ENCODE peak calls at places on chromosomes 2 and 18, in nine cellular contexts. T is left ventricle myocardium inferior; Z is uterus; L is hepatocyte; G is IMR-90; N is neural progenitor cell; Y is upper lobe of right lung; V is adrenal gland; Q is CD8-positive, alpha-beta T cell. D is an unnamed sample. For H3K27me3 and H3K4me1, the result is how much of the 10 kb centered on the place peaks cover.

GRCh38 chr2:177891533-177891932 is 181.0 kb downstream of the PDE11A start:
- DNase-seq in T (no peak), Z (no peak), V (no peak), N (no peak), G (no peak), Q (no peak), L (no peak), Y (no peak), D (no peak)

GRCh38 chr2:241935314-241935713 is 65.8 kb downstream of the RTP5 start:
- DNase-seq in N (no peak), Y (no peak), G (peak), L (no peak), V (no peak), Z (no peak), T (no peak), Q (no peak), D (no peak)

GRCh38 chr2:10433948-10434884 is 13.9 kb downstream of the ODC1 start:
- DNase-seq in Y (no peak), T (no peak), Q (no peak), Z (no peak), L (no peak), N (peak), G (no peak), V (no peak), D (no peak)

GRCh38 chr18:57909620-57910019 is 106.5 kb upstream of the ATP8B1 start:
- DNase-seq in T (no peak), L (peak), Q (no peak), Z (no peak), Y (no peak), V (no peak), G (no peak), N (no peak), D (no peak)

GRCh38 chr2:238813109-238813508 is 34.8 kb upstream of the TWIST2 start:
- DNase-seq in Z (no peak), Q (no peak), V (no peak), T (no peak), G (no peak), L (no peak), N (no peak), Y (no peak), D (no peak)

GRCh38 chr2:68774569-68775271 is 40.1 kb downstream of the ARHGAP25 start:
- DNase-seq in N (no peak), Q (peak), T (peak), Y (peak), G (peak), L (no peak), V (peak), Z (peak), D (no peak)

GRCh38 chr18:5970032-5970431 is 74.7 kb upstream of the TMEM200C start:
- DNase-seq in Z (no peak), T (no peak), N (no peak), L (peak), Q (no peak), G (no peak), V (no peak), Y (no peak), D (no peak)

GRCh38 chr2:114022360-114023085 is 132.6 kb downstream of the ACTR3 start:
- DNase-seq in N (no peak), T (no peak), L (peak), Q (no peak), Y (no peak), G (peak), Z (no peak), V (no peak), D (no peak)

GRCh38 chr2:100964706-100965269 is 37.3 kb upstream of the RPL31 start:
- DNase-seq in Q (no peak), L (no peak), N (no peak), V (no peak), Y (peak), Z (no peak), T (no peak), G (no peak), D (no peak)

GRCh38 chr18:22194151-22194598 is 24.8 kb downstream of the GATA6 start:
- DNase-seq in N (peak), T (no peak), G (no peak), Y (no peak), V (no peak), Q (no peak), L (peak), Z (no peak), D (no peak)

GRCh38 chr2:71646028-71646427 is 192.7 kb downstream of the DYSF start:
- DNase-seq in N (no peak), Z (no peak), Q (no peak), V (peak), T (peak), G (peak), L (no peak), Y (no peak), D (peak)

GRCh38 chr2:45131587-45131986 is 122.3 kb upstream of the SIX2 start:
- DNase-seq in Q (no peak), Z (no peak), L (no peak), V (no peak), T (no peak), N (no peak), G (no peak), Y (no peak), D (no peak)

GRCh38 chr2:110770696-110771425 is 38.5 kb downstream of the ACOXL start:
- DNase-seq in Z (no peak), V (no peak), T (peak), N (peak), G (peak), L (peak), Q (no peak), Y (no peak), D (peak)

GRCh38 chr2:82120120-82120519 is 1815.6 kb upstream of the LRRTM1 start:
- DNase-seq in Q (no peak), G (no peak), Y (no peak), N (peak), T (no peak), L (peak), Z (no peak), V (no peak), D (no peak)

GRCh38 chr2:88637464-88637863 is 10.2 kb upstream of the EIF2AK3 start:
- DNase-seq in Q (no peak), N (no peak), T (no peak), Y (no peak), Z (no peak), L (no peak), V (no peak), G (no peak), D (no peak)

GRCh38 chr2:101410114-101410513 is 22.8 kb upstream of the CREG2 start:
- DNase-seq in Q (no peak), N (no peak), T (no peak), V (no peak), Y (no peak), Z (no peak), L (no peak), G (no peak), D (no peak)

GRCh38 chr2:86283461-86284030 is 53.9 kb downstream of the REEP1 start:
- DNase-seq in Z (no peak), T (no peak), L (peak), Y (peak), G (no peak), Q (no peak), V (no peak), N (no peak), D (no peak)

DNA sequence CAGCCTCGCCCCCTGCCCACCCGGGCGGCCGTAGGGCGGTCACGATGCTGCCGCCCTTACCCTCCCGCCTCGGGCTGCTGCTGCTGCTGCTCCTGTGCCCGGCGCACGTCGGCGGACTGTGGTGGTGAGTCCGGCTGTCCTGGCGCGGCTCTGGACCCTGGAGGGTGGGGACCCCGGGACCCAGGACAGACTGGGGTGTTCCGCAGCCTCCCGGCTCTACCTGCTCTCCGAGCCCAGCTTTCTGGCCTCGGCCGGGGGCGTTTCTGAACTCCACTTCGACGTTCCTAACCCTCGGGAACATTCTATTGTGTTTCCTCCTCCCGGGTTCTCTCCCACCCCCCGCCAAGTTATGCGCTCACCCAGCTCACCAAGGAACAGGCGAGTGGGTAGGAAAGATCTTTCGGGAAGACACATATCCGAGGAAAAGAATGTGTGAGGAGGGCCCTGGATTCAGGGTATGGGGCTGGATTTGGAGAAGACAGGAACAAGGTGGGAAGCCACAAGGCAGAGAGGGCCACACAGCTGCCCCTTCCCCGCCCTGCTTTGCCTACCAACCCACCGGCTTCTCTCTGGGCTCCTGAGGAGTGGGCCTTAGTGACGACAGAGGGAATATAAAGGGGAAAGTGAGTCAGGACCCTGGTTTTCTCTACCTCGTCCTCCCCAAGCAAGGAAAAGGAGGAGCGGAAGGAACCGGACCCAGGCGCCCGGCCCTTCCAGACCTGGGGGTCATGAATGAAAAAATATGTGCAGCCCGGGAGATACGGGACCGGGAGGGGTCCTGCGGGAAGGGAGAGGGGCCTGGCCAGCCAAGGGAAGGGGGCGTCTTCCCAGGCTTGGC is 608 bp downstream of the WNT6 start:
- DNase-seq in L (no peak), Q (no peak), V (peak), N (no peak), G (no peak), Y (peak), Z (peak), T (no peak), D (no peak)
- H3K27me3 ChIP-seq in L (half or more), Q (under half), V (under half), N (half or more), G (half or more), Y (half or more), Z (under half), T (half or more), D (under half)

GRCh38 chr2:63092847-63093246 is 42.2 kb downstream of the OTX1 start:
- DNase-seq in Y (no peak), G (no peak), V (no peak), N (no peak), T (no peak), Q (no peak), Z (no peak), L (no peak), D (no peak)
- H3K4me1 ChIP-seq in Y (under half), G (under half), V (under half), N (under half), T (under half), Q (under half), Z (under half), L (under half), D (under half)

DNA sequence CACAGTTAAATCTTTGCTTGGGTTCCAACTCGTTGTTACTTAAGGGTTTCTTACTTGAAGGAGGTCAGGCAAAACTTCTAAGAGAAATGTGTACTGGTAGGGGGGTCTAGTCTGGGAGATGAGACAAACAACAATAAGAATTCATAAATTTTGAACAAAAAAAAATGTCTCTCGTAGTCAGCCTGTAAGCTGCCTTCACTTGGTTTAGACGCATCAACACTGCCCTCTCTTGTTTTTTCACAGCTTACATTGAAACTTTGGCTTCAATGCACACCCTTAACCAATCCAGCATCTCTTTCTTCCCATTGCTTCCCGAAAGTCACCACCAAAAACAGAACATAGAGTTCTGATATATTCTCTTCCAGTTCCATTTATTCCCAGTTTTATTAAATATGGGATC is 576.4 kb upstream of the PIK3C3 start:
- DNase-seq in Y (no peak), T (no peak), G (peak), Z (no peak), L (peak), V (no peak), Q (no peak), N (peak), D (no peak)
- TF ChIP-seq CTCF in Y (no peak), T (no peak), G (peak), Z (no peak), L (peak), V (no peak), Q (no peak), N (peak), D (no peak)

GRCh38 chr2:165251361-165251760 is 12.1 kb downstream of the SCN2A start:
- DNase-seq in Y (no peak), G (no peak), Z (no peak), V (no peak), N (no peak), T (no peak), Q (no peak), L (no peak), D (no peak)

GRCh38 chr2:165253178-165253577 is 14.0 kb downstream of the SCN2A start:
- DNase-seq in Y (no peak), L (no peak), Q (no peak), T (no peak), Z (no peak), V (no peak), G (no peak), N (no peak), D (no peak)

DNA sequence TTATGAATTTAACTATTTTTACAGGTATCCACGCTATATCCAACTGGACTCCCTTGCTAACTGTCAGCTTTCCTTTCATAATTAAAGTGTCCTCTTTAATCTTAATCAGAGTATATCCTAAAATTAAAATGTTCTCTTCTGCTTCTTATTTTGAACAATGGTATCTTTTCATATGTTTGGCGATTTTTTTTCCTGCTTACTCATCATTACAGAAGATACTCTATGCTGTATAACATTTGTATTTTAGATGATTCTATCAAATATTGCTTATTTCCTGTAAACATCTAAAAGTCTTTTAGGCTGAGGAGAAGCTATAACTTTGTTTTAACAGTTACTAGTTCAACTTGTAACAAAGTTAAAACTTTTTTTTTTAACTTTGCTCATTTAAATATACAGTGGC is 17.4 kb downstream of the SCN2A start:
- DNase-seq in G (no peak), Z (no peak), Y (no peak), T (no peak), L (no peak), Q (no peak), N (no peak), V (no peak), D (no peak)
- H3K27me3 ChIP-seq in G (under half), Z (under half), Y (under half), T (under half), L (under half), Q (under half), N (under half), V (under half), D (under half)

GRCh38 chr2:233251306-233252116 is at the start of gene ATG16L1:
- DNase-seq in Z (peak), Y (peak), T (peak), G (peak), Q (peak), N (peak), V (peak), L (peak), D (peak)

GRCh38 chr2:233250568-233250967 is 905 bp upstream of the ATG16L1 start:
- DNase-seq in N (no peak), V (no peak), T (no peak), Q (no peak), G (no peak), L (no peak), Y (no peak), Z (no peak), D (no peak)

GRCh38 chr2:233252227-233252626 is 754 bp downstream of the ATG16L1 start:
- DNase-seq in Y (no peak), Z (no peak), T (no peak), Q (no peak), G (no peak), V (peak), L (no peak), N (peak), D (no peak)

GRCh38 chr2:233248999-233249398 is 2.5 kb upstream of the ATG16L1 start:
- DNase-seq in V (no peak), T (no peak), L (no peak), Y (no peak), N (no peak), G (no peak), Z (no peak), Q (no peak), D (no peak)

GRCh38 chr2:233250985-233251305 is 528 bp upstream of the ATG16L1 start:
- DNase-seq in V (no peak), G (no peak), Z (no peak), N (no peak), Y (no peak), T (no peak), Q (no peak), L (no peak), D (no peak)
- H3K4me1 ChIP-seq in V (under half), G (under half), Z (under half), N (under half), Y (under half), T (under half), Q (half or more), L (under half), D (under half)

GRCh38 chr2:20514596-20515269 is 67.9 kb downstream of the RHOB start:
- DNase-seq in Z (no peak), N (no peak), G (peak), Q (no peak), L (peak), T (no peak), Y (no peak), V (no peak), D (peak)
- TF ChIP-seq CTCF in Z (no peak), N (no peak), G (no peak), Q (no peak), L (no peak), T (no peak), Y (no peak), V (no peak), D (no peak)

GRCh38 chr2:20682166-20682565 is 15.2 kb downstream of the GDF7 start:
- DNase-seq in G (peak), V (no peak), Z (no peak), L (no peak), T (no peak), Y (no peak), N (peak), Q (no peak), D (no peak)
- H3K27me3 ChIP-seq in G (under half), V (under half), Z (under half), L (under half), T (under half), Y (under half), N (under half), Q (under half), D (under half)

GRCh38 chr2:181589779-181590178 is 67.1 kb downstream of the CERKL start:
- DNase-seq in Z (no peak), G (no peak), N (no peak), V (no peak), Q (no peak), L (no peak), T (no peak), Y (no peak), D (no peak)

GRCh38 chr2:181585732-181586131 is 71.2 kb downstream of the CERKL start:
- DNase-seq in V (no peak), Z (no peak), Q (no peak), G (no peak), Y (no peak), L (no peak), N (no peak), T (no peak), D (no peak)

GRCh38 chr2:181586569-181587076 is 70.3 kb downstream of the CERKL start:
- DNase-seq in L (peak), Z (no peak), T (no peak), V (no peak), Q (no peak), N (peak), G (no peak), Y (no peak), D (no peak)

GRCh38 chr2:181594322-181594721 is 62.6 kb downstream of the CERKL start:
- DNase-seq in N (no peak), L (no peak), Q (no peak), T (no peak), V (no peak), Z (no peak), G (no peak), Y (no peak), D (no peak)

DNA sequence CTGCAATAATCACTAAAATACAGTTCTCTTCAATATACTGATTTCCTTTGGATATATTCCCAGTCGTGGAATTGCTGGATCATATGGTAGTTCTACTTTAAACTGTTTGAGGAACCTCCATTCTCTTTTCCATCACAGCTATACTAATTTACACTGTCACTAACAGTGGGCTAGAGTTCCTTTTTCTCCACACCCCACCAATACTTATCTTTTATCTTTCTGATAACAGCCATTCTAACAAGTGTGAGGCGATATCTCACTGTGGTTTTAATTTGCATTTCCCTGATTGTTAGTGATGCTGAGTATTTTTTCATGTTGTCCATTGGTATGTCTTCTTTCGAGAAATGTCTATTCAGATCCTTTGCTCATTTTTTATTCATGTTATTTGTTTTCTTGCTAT is 68.4 kb downstream of the CERKL start:
- DNase-seq in Y (no peak), N (no peak), L (no peak), T (no peak), V (no peak), Z (no peak), Q (no peak), G (no peak), D (no peak)
- H3K4me1 ChIP-seq in Y (under half), N (under half), L (under half), T (under half), V (under half), Z (under half), Q (under half), G (under half), D (under half)